ENCODE peak calls at places on chromosome 17, in ten cellular contexts. J, Z, R, N, T, P, H, O, K and Y are unnamed samples.

GRCh38 chr17:30021708-30022317 is 80.4 kb downstream of the EFCAB5 start:
- DNase-seq in J (no peak), Z (peak; percentile 41), R (peak; percentile 31), N (no peak), T (peak; percentile 15), P (no peak), H (no peak), O (no peak), K (peak; percentile 37), Y (peak; percentile 28)

GRCh38 chr17:58991718-58992331 is 114.9 kb downstream of the TRIM37 start:
- DNase-seq in J (no peak), Z (no peak), R (peak; percentile 46), N (no peak), T (no peak), P (no peak), H (peak; percentile 22), O (no peak), K (no peak), Y (no peak)

GRCh38 chr17:37726891-37727780 is 17.7 kb downstream of the HNF1B start:
- DNase-seq in J (no peak), Z (no peak), R (peak; percentile 80), N (no peak), T (no peak), P (no peak), H (peak; percentile 69), O (no peak), K (no peak), Y (no peak)

GRCh38 chr17:18031955-18032354 is 7.0 kb downstream of the ATPAF2 start:
- DNase-seq in J (no peak), Z (no peak), R (no peak), N (no peak), T (no peak), P (no peak), H (no peak), O (no peak), K (no peak), Y (no peak)

GRCh38 chr17:38453951-38454421 is 25.7 kb downstream of the ARHGAP23 start:
- DNase-seq in J (peak; percentile 44), Z (no peak), R (no peak), N (no peak), T (peak; percentile 33), P (no peak), H (no peak), O (no peak), K (no peak), Y (no peak)

GRCh38 chr17:3724373-3725077 is 822 bp downstream of the HASPIN start:
- DNase-seq in J (no peak), Z (no peak), R (no peak), N (no peak), T (no peak), P (no peak), H (no peak), O (no peak), K (no peak), Y (no peak)

GRCh38 chr17:67779098-67779672 is 46.1 kb upstream of the BPTF start:
- DNase-seq in J (peak; percentile 24), Z (peak; percentile 67), R (peak; percentile 44), N (peak; percentile 84), T (peak; percentile 29), P (no peak), H (peak; percentile 27), O (peak; percentile 74), K (peak; percentile 48), Y (no peak)

GRCh38 chr17:40113110-40113960 is 8.4 kb upstream of the MSL1 start:
- DNase-seq in J (peak; percentile 95), Z (peak; percentile 84), R (peak; percentile 95), N (peak; percentile 92), T (peak; percentile 95), P (peak; percentile 95), H (peak; percentile 97), O (peak; percentile 96), K (peak; percentile 87), Y (peak; percentile 84)

GRCh38 chr17:69492410-69493071 is 78.0 kb downstream of the MAP2K6 start:
- DNase-seq in J (no peak), Z (no peak), R (no peak), N (no peak), T (no peak), P (no peak), H (no peak), O (no peak), K (peak; percentile 28), Y (no peak)

GRCh38 chr17:42514279-42514678 is 21.8 kb upstream of the NAGLU start:
- DNase-seq in J (no peak), Z (no peak), R (no peak), N (no peak), T (no peak), P (no peak), H (no peak), O (peak; percentile 66), K (no peak), Y (no peak)

GRCh38 chr17:28899212-28899815 is 1.8 kb upstream of the FLOT2 start:
- DNase-seq in J (no peak), Z (no peak), R (no peak), N (no peak), T (no peak), P (no peak), H (no peak), O (no peak), K (no peak), Y (no peak)

GRCh38 chr17:28896884-28897768 is at the start of gene FLOT2:
- DNase-seq in J (peak; percentile 75), Z (peak; percentile 88), R (peak; percentile 54), N (peak; percentile 83), T (peak; percentile 91), P (peak; percentile 91), H (peak; percentile 68), O (peak; percentile 93), K (no peak), Y (no peak)

GRCh38 chr17:28897769-28898259 is 281 bp upstream of the FLOT2 start:
- DNase-seq in J (no peak), Z (no peak), R (no peak), N (no peak), T (no peak), P (no peak), H (no peak), O (no peak), K (no peak), Y (no peak)

GRCh38 chr17:28896491-28896883 is 1.0 kb downstream of the FLOT2 start:
- DNase-seq in J (no peak), Z (no peak), R (no peak), N (no peak), T (no peak), P (no peak), H (no peak), O (no peak), K (no peak), Y (no peak)

DNA sequence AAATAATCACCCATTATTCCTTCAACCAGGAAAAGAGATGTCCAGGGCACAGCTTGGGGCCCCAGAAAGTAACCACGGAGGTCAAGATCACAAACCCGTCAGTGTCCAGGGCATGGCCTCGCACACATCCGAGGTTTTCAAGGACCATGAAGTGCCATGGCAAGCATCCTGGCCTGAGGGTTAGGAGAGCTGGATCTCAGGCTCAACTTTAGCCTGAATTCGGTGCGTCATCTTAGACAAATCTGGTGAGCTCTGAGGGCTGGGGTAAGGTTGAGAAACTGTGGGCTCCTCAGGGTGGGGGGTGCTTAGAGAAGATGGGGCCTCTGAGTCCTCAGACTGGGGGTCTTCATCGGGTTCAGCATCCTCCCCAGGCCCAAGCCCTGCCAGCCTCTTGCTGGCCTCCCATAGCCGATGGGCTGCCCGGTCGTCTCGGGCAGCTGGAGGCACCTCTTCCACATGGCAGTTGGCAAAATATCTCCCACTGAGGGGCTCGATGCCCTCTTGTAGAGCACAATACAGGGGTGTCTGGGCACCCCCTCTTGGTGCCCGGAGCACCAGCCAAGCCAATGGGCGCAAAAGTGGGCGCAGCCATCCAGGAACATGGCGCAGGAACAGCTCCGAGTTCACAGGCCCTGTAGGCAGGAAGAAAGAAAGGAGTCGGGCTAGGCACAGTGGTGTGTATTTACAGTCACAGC is 875 bp upstream of the FLOT2 start:
- DNase-seq in J (no peak), Z (no peak), R (no peak), N (no peak), T (no peak), P (no peak), H (no peak), O (peak; percentile 75), K (no peak), Y (no peak)
- H3K27ac ChIP-seq in J (peak overlapping the region; percentile 91), Z (peak overlapping the region; percentile 91), R (peak overlapping the region; percentile 97), N (no peak overlapping the region), T (peak overlapping the region; percentile 97), P (peak overlapping the region; percentile 96), H (peak overlapping the region; percentile 90), O (peak overlapping the region; percentile 96), K (peak overlapping the region; percentile 97), Y (peak overlapping the region; percentile 83)

GRCh38 chr17:75828051-75828400 is 16.2 kb downstream of the UNC13D start:
- DNase-seq in J (no peak), Z (no peak), R (no peak), N (no peak), T (no peak), P (peak; percentile 76), H (no peak), O (no peak), K (no peak), Y (no peak)
- H3K4me3 ChIP-seq in J (peak overlapping the region; percentile 24), Z (no peak overlapping the region), R (peak overlapping the region; percentile 28), N (peak overlapping the region; percentile 53), T (no peak overlapping the region), P (peak overlapping the region; percentile 32), H (no peak overlapping the region), O (peak overlapping the region; percentile 20), K (no peak overlapping the region), Y (no peak overlapping the region)

DNA sequence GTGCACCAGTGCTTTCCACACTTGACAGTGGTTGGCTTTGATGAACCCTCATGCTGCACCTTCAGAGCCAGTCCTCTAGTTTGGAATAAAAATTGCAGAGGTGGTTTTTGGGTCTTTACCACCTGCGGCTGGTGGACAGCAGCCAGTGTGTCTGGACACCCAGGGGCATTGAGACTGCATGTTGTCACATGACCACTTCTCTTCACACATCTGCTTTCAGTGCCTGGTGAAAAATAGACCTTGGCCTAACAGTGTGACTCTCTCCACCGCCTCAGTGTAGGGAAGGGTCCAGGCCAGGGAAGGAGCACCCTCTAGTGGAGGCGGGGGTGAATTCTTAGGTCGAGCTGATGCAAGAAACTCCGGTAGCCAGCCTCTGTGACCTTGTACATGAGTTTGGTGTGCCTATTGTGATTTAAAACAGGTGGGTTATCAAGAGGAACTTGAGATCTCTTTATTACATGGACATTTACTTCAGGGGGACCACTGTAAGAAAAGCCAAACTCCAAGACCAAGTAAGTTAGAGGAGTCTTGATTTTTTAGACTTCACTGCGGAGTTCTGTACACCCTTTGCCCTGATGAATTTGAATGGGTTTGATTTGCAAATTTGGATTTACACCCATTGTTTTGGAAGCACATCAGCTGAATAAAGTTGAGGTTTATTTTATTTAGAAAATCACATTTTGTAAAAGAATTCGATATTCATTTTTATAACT is 17.9 kb downstream of the GOSR2 start:
- DNase-seq in J (peak; percentile 52), Z (peak; percentile 82), R (peak; percentile 79), N (peak; percentile 89), T (peak; percentile 60), P (no peak), H (peak; percentile 72), O (peak; percentile 85), K (peak; percentile 66), Y (peak; percentile 51)
- TF ChIP-seq POLR2AphosphoS5 in J (no peak), Z (no peak), R (peak; percentile 41), N (no peak), T (no peak), P (no peak), H (peak; percentile 14), O (peak; percentile 41), K (no peak), Y (no peak)

DNA sequence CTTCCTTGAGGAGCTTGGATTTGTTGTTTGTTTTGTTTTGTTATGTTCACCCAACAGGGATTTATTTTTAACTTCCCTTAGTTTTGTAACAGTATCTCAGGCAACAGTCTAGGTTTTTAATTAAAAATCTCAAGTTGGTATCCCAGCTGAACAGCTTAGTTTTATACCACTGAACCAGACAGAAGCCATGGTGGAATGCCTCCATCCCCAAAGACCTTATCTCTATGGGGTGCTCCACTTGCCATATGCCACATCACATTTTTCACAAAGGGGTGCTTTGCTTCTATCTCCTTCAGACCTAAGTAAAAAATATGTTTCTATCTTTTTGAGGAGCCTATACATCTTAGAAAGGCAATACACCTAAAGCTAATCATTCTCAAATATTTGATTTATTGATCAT is 715.8 kb upstream of the KIF2B start:
- DNase-seq in J (no peak), Z (no peak), R (no peak), N (no peak), T (no peak), P (no peak), H (no peak), O (no peak), K (no peak), Y (no peak)
- H3K27ac ChIP-seq in J (no peak overlapping the region), Z (no peak overlapping the region), R (no peak overlapping the region), N (no peak overlapping the region), T (no peak overlapping the region), P (no peak overlapping the region), H (no peak overlapping the region), O (no peak overlapping the region), K (no peak overlapping the region), Y (no peak overlapping the region)